ENCODE peak calls at places on chromosomes 11 and 22, in nine cellular contexts. One of them, this sample, is unnamed.
A peak's percentile ranks its signal among the peaks of the same experiment; 100 is the strongest.

GRCh38 chr22:46500201-46500600 is 37.2 kb downstream of the CELSR1 start:
- DNase-seq in CD8-positive, alpha-beta T cell: no peak
- DNase-seq in trophoblast cell: no peak
- DNase-seq in neuronal stem cell: peak; percentile 92
- DNase-seq in GM23248: no peak
- DNase-seq in CD8-positive, alpha-beta memory T cell: no peak
- DNase-seq in cardiac muscle cell: peak; percentile 54
- DNase-seq in upper lobe of right lung: no peak
- DNase-seq in ovary: no peak
- DNase-seq in this sample: no peak

GRCh38 chr22:17777005-17777716 is 2.9 kb upstream of the BID start:
- DNase-seq in CD8-positive, alpha-beta T cell: peak; percentile 81
- DNase-seq in trophoblast cell: peak; percentile 39
- DNase-seq in neuronal stem cell: no peak
- DNase-seq in GM23248: no peak
- DNase-seq in CD8-positive, alpha-beta memory T cell: peak; percentile 84
- DNase-seq in cardiac muscle cell: no peak
- DNase-seq in upper lobe of right lung: peak; percentile 79
- DNase-seq in ovary: no peak
- DNase-seq in this sample: peak; percentile 78

GRCh38 chr11:6742260-6742659 is 29.5 kb downstream of the OR2AG2 start:
- DNase-seq in CD8-positive, alpha-beta T cell: no peak
- DNase-seq in trophoblast cell: no peak
- DNase-seq in neuronal stem cell: no peak
- DNase-seq in GM23248: no peak
- DNase-seq in CD8-positive, alpha-beta memory T cell: no peak
- DNase-seq in cardiac muscle cell: no peak
- DNase-seq in upper lobe of right lung: no peak
- DNase-seq in ovary: no peak
- DNase-seq in this sample: no peak

GRCh38 chr22:23402275-23403151 is 177.6 kb downstream of the IGLL1 start:
- DNase-seq in CD8-positive, alpha-beta T cell: peak; percentile 52
- DNase-seq in trophoblast cell: peak; percentile 92
- DNase-seq in neuronal stem cell: peak; percentile 69
- DNase-seq in GM23248: peak; percentile 69
- DNase-seq in CD8-positive, alpha-beta memory T cell: no peak
- DNase-seq in cardiac muscle cell: peak; percentile 90
- DNase-seq in upper lobe of right lung: peak; percentile 86
- DNase-seq in ovary: peak; percentile 88
- DNase-seq in this sample: no peak

GRCh38 chr22:45958971-45959370 is 18.0 kb downstream of the WNT7B start:
- DNase-seq in CD8-positive, alpha-beta T cell: no peak
- DNase-seq in trophoblast cell: no peak
- DNase-seq in neuronal stem cell: no peak
- DNase-seq in GM23248: no peak
- DNase-seq in CD8-positive, alpha-beta memory T cell: no peak
- DNase-seq in cardiac muscle cell: no peak
- DNase-seq in upper lobe of right lung: no peak
- DNase-seq in ovary: no peak
- DNase-seq in this sample: no peak

GRCh38 chr11:103484545-103484944 is 375.3 kb downstream of the DYNC2H1 start:
- DNase-seq in CD8-positive, alpha-beta T cell: no peak
- DNase-seq in trophoblast cell: no peak
- DNase-seq in neuronal stem cell: no peak
- DNase-seq in GM23248: no peak
- DNase-seq in CD8-positive, alpha-beta memory T cell: no peak
- DNase-seq in cardiac muscle cell: no peak
- DNase-seq in upper lobe of right lung: no peak
- DNase-seq in ovary: no peak
- DNase-seq in this sample: no peak

GRCh38 chr11:124717421-124717785 is 22.3 kb upstream of the NRGN start:
- DNase-seq in CD8-positive, alpha-beta T cell: no peak
- DNase-seq in trophoblast cell: no peak
- DNase-seq in neuronal stem cell: no peak
- DNase-seq in GM23248: no peak
- DNase-seq in CD8-positive, alpha-beta memory T cell: no peak
- DNase-seq in cardiac muscle cell: no peak
- DNase-seq in upper lobe of right lung: no peak
- DNase-seq in ovary: no peak
- DNase-seq in this sample: no peak

GRCh38 chr22:39999144-39999757 is 4.5 kb downstream of the FAM83F start:
- DNase-seq in CD8-positive, alpha-beta T cell: no peak
- DNase-seq in trophoblast cell: no peak
- DNase-seq in neuronal stem cell: no peak
- DNase-seq in GM23248: peak; percentile 32
- DNase-seq in CD8-positive, alpha-beta memory T cell: no peak
- DNase-seq in cardiac muscle cell: no peak
- DNase-seq in upper lobe of right lung: no peak
- DNase-seq in ovary: no peak
- DNase-seq in this sample: no peak

GRCh38 chr11:78742430-78742829 is 167.8 kb upstream of the NARS2 start:
- DNase-seq in CD8-positive, alpha-beta T cell: no peak
- DNase-seq in trophoblast cell: no peak
- DNase-seq in neuronal stem cell: no peak
- DNase-seq in GM23248: peak; percentile 5
- DNase-seq in CD8-positive, alpha-beta memory T cell: no peak
- DNase-seq in cardiac muscle cell: no peak
- DNase-seq in upper lobe of right lung: peak; percentile 77
- DNase-seq in ovary: no peak
- DNase-seq in this sample: no peak

GRCh38 chr11:107962181-107962580 is 33.9 kb downstream of the RAB39A start:
- DNase-seq in CD8-positive, alpha-beta T cell: no peak
- DNase-seq in trophoblast cell: no peak
- DNase-seq in neuronal stem cell: no peak
- DNase-seq in GM23248: no peak
- DNase-seq in CD8-positive, alpha-beta memory T cell: no peak
- DNase-seq in cardiac muscle cell: no peak
- DNase-seq in upper lobe of right lung: no peak
- DNase-seq in ovary: no peak
- DNase-seq in this sample: no peak

GRCh38 chr11:224424-224823 is 11.7 kb downstream of the SIRT3 start:
- DNase-seq in CD8-positive, alpha-beta T cell: no peak
- DNase-seq in trophoblast cell: no peak
- DNase-seq in neuronal stem cell: no peak
- DNase-seq in GM23248: no peak
- DNase-seq in CD8-positive, alpha-beta memory T cell: no peak
- DNase-seq in cardiac muscle cell: no peak
- DNase-seq in upper lobe of right lung: no peak
- DNase-seq in ovary: no peak
- DNase-seq in this sample: no peak

GRCh38 chr11:104073950-104074349 is 37.5 kb downstream of the DDI1 start:
- DNase-seq in CD8-positive, alpha-beta T cell: no peak
- DNase-seq in trophoblast cell: peak; percentile 0
- DNase-seq in neuronal stem cell: no peak
- DNase-seq in GM23248: peak; percentile 72
- DNase-seq in CD8-positive, alpha-beta memory T cell: no peak
- DNase-seq in cardiac muscle cell: no peak
- DNase-seq in upper lobe of right lung: no peak
- DNase-seq in ovary: no peak
- DNase-seq in this sample: no peak

GRCh38 chr22:20866716-20867115 is 7.9 kb downstream of the SNAP29 start:
- DNase-seq in CD8-positive, alpha-beta T cell: no peak
- DNase-seq in trophoblast cell: no peak
- DNase-seq in neuronal stem cell: no peak
- DNase-seq in GM23248: no peak
- DNase-seq in CD8-positive, alpha-beta memory T cell: no peak
- DNase-seq in cardiac muscle cell: no peak
- DNase-seq in upper lobe of right lung: no peak
- DNase-seq in ovary: no peak
- DNase-seq in this sample: no peak

GRCh38 chr22:20865869-20866445 is 7.2 kb downstream of the SNAP29 start:
- DNase-seq in CD8-positive, alpha-beta T cell: no peak
- DNase-seq in trophoblast cell: peak; percentile 59
- DNase-seq in neuronal stem cell: no peak
- DNase-seq in GM23248: no peak
- DNase-seq in CD8-positive, alpha-beta memory T cell: no peak
- DNase-seq in cardiac muscle cell: no peak
- DNase-seq in upper lobe of right lung: no peak
- DNase-seq in ovary: no peak
- DNase-seq in this sample: no peak

GRCh38 chr22:20868225-20868944 is 9.6 kb downstream of the SNAP29 start:
- DNase-seq in CD8-positive, alpha-beta T cell: no peak
- DNase-seq in trophoblast cell: no peak
- DNase-seq in neuronal stem cell: no peak
- DNase-seq in GM23248: no peak
- DNase-seq in CD8-positive, alpha-beta memory T cell: no peak
- DNase-seq in cardiac muscle cell: no peak
- DNase-seq in upper lobe of right lung: no peak
- DNase-seq in ovary: no peak
- DNase-seq in this sample: no peak

GRCh38 chr22:20869234-20869633 is 10.4 kb downstream of the SNAP29 start:
- DNase-seq in CD8-positive, alpha-beta T cell: no peak
- DNase-seq in trophoblast cell: no peak
- DNase-seq in neuronal stem cell: no peak
- DNase-seq in GM23248: no peak
- DNase-seq in CD8-positive, alpha-beta memory T cell: no peak
- DNase-seq in cardiac muscle cell: no peak
- DNase-seq in upper lobe of right lung: no peak
- DNase-seq in ovary: no peak
- DNase-seq in this sample: no peak

GRCh38 chr22:20867179-20868099 is 8.6 kb downstream of the SNAP29 start:
- DNase-seq in CD8-positive, alpha-beta T cell: no peak
- DNase-seq in trophoblast cell: no peak
- DNase-seq in neuronal stem cell: peak; percentile 27
- DNase-seq in GM23248: peak; percentile 33
- DNase-seq in CD8-positive, alpha-beta memory T cell: no peak
- DNase-seq in cardiac muscle cell: peak; percentile 31
- DNase-seq in upper lobe of right lung: no peak
- DNase-seq in ovary: peak; percentile 36
- DNase-seq in this sample: no peak
- H3K27ac ChIP-seq in CD8-positive, alpha-beta T cell: no peak overlapping the region
- H3K27ac ChIP-seq in trophoblast cell: peak overlapping the region; percentile 24
- H3K27ac ChIP-seq in neuronal stem cell: peak overlapping the region; percentile 66
- H3K27ac ChIP-seq in GM23248: no peak overlapping the region
- H3K27ac ChIP-seq in CD8-positive, alpha-beta memory T cell: peak overlapping the region; percentile 85
- H3K27ac ChIP-seq in cardiac muscle cell: peak overlapping the region; percentile 89
- H3K27ac ChIP-seq in upper lobe of right lung: peak overlapping the region; percentile 80
- H3K27ac ChIP-seq in ovary: peak overlapping the region; percentile 51
- H3K27ac ChIP-seq in this sample: no peak overlapping the region

GRCh38 chr11:2779499-2779980 is 79.7 kb upstream of the KCNQ1OT1 start:
- DNase-seq in CD8-positive, alpha-beta T cell: no peak
- DNase-seq in trophoblast cell: no peak
- DNase-seq in neuronal stem cell: no peak
- DNase-seq in GM23248: no peak
- DNase-seq in CD8-positive, alpha-beta memory T cell: peak; percentile 27
- DNase-seq in cardiac muscle cell: no peak
- DNase-seq in upper lobe of right lung: no peak
- DNase-seq in ovary: peak; percentile 55
- DNase-seq in this sample: no peak

GRCh38 chr11:2781413-2782274 is 81.8 kb upstream of the KCNQ1OT1 start:
- DNase-seq in CD8-positive, alpha-beta T cell: no peak
- DNase-seq in trophoblast cell: no peak
- DNase-seq in neuronal stem cell: no peak
- DNase-seq in GM23248: no peak
- DNase-seq in CD8-positive, alpha-beta memory T cell: peak; percentile 36
- DNase-seq in cardiac muscle cell: no peak
- DNase-seq in upper lobe of right lung: peak; percentile 59
- DNase-seq in ovary: peak; percentile 38
- DNase-seq in this sample: no peak

GRCh38 chr11:2778630-2779498 is 79.1 kb upstream of the KCNQ1OT1 start:
- DNase-seq in CD8-positive, alpha-beta T cell: no peak
- DNase-seq in trophoblast cell: no peak
- DNase-seq in neuronal stem cell: no peak
- DNase-seq in GM23248: peak; percentile 65
- DNase-seq in CD8-positive, alpha-beta memory T cell: peak; percentile 24
- DNase-seq in cardiac muscle cell: peak; percentile 95
- DNase-seq in upper lobe of right lung: peak; percentile 92
- DNase-seq in ovary: peak; percentile 86
- DNase-seq in this sample: no peak

GRCh38 chr11:2780850-2781412 is 81.1 kb upstream of the KCNQ1OT1 start:
- DNase-seq in CD8-positive, alpha-beta T cell: no peak
- DNase-seq in trophoblast cell: no peak
- DNase-seq in neuronal stem cell: no peak
- DNase-seq in GM23248: no peak
- DNase-seq in CD8-positive, alpha-beta memory T cell: no peak
- DNase-seq in cardiac muscle cell: no peak
- DNase-seq in upper lobe of right lung: peak; percentile 36
- DNase-seq in ovary: no peak
- DNase-seq in this sample: no peak

GRCh38 chr11:2779981-2780849 is 80.4 kb upstream of the KCNQ1OT1 start:
- DNase-seq in CD8-positive, alpha-beta T cell: no peak
- DNase-seq in trophoblast cell: no peak
- DNase-seq in neuronal stem cell: no peak
- DNase-seq in GM23248: no peak
- DNase-seq in CD8-positive, alpha-beta memory T cell: peak; percentile 42
- DNase-seq in cardiac muscle cell: no peak
- DNase-seq in upper lobe of right lung: peak; percentile 64
- DNase-seq in ovary: peak; percentile 82
- DNase-seq in this sample: no peak
- H3K27ac ChIP-seq in CD8-positive, alpha-beta T cell: no peak overlapping the region
- H3K27ac ChIP-seq in trophoblast cell: no peak overlapping the region
- H3K27ac ChIP-seq in neuronal stem cell: no peak overlapping the region
- H3K27ac ChIP-seq in GM23248: no peak overlapping the region
- H3K27ac ChIP-seq in CD8-positive, alpha-beta memory T cell: peak overlapping the region; percentile 69
- H3K27ac ChIP-seq in cardiac muscle cell: peak overlapping the region; percentile 92
- H3K27ac ChIP-seq in upper lobe of right lung: peak overlapping the region; percentile 84
- H3K27ac ChIP-seq in ovary: peak overlapping the region; percentile 0
- H3K27ac ChIP-seq in this sample: no peak overlapping the region

GRCh38 chr11:1864216-1864615 is 11.3 kb downstream of the LSP1 start:
- DNase-seq in CD8-positive, alpha-beta T cell: no peak
- DNase-seq in trophoblast cell: no peak
- DNase-seq in neuronal stem cell: no peak
- DNase-seq in GM23248: peak; percentile 26
- DNase-seq in CD8-positive, alpha-beta memory T cell: no peak
- DNase-seq in cardiac muscle cell: no peak
- DNase-seq in upper lobe of right lung: no peak
- DNase-seq in ovary: no peak
- DNase-seq in this sample: no peak
- H3K27ac ChIP-seq in CD8-positive, alpha-beta T cell: no peak overlapping the region
- H3K27ac ChIP-seq in trophoblast cell: no peak overlapping the region
- H3K27ac ChIP-seq in neuronal stem cell: peak overlapping the region; percentile 24
- H3K27ac ChIP-seq in GM23248: no peak overlapping the region
- H3K27ac ChIP-seq in CD8-positive, alpha-beta memory T cell: no peak overlapping the region
- H3K27ac ChIP-seq in cardiac muscle cell: no peak overlapping the region
- H3K27ac ChIP-seq in upper lobe of right lung: no peak overlapping the region
- H3K27ac ChIP-seq in ovary: peak overlapping the region; percentile 86
- H3K27ac ChIP-seq in this sample: no peak overlapping the region

DNA sequence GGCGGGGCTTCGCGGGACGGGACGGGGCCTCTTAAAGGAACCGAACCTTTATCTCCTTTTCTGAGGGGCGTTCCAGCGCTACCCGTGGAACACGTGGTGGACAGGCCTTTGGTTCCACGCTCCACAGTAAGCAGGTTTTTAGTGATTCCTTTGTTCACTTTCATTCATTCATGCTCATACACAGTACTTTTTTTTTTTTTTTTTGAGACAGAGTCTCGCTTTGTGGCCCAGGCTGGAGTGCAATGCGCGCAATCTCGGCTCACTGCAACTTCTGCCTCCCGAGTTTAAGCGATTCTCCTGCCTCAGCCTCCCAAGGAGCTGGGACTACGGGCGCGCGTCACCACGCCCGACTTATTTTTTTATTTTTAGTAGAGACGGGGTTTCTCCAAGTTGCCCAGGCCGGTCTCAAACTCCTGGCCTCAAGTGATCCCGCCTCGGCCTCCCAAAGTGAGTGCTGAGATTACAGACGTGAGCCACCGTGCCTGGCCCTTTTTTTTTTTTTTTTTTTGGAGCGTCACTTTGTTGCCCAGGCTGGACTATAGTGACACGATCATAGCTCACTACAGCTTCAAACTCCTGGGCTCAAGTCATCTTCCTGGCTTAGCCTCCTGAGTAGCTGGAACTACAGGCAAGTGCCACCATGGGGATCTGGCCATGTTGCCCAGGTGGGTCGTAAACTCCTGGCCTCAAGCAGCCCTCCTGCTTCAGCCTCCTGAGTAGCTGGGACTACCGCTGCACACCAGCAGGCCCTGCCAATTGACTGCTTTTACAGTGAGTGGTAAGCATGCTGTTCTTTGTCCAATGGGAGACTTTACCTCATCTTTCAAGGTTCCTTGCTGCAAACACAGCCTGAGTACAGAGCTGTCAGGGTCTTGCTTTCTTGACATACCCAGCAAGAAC is 479 bp upstream of the CENPM start:
- DNase-seq in CD8-positive, alpha-beta T cell: no peak
- DNase-seq in trophoblast cell: no peak
- DNase-seq in neuronal stem cell: no peak
- DNase-seq in GM23248: no peak
- DNase-seq in CD8-positive, alpha-beta memory T cell: no peak
- DNase-seq in cardiac muscle cell: no peak
- DNase-seq in upper lobe of right lung: no peak
- DNase-seq in ovary: no peak
- DNase-seq in this sample: no peak
- H3K27ac ChIP-seq in CD8-positive, alpha-beta T cell: no peak overlapping the region
- H3K27ac ChIP-seq in trophoblast cell: peak overlapping the region; percentile 23
- H3K27ac ChIP-seq in neuronal stem cell: peak overlapping the region; percentile 90
- H3K27ac ChIP-seq in GM23248: no peak overlapping the region
- H3K27ac ChIP-seq in CD8-positive, alpha-beta memory T cell: peak overlapping the region; percentile 8
- H3K27ac ChIP-seq in cardiac muscle cell: peak overlapping the region; percentile 35
- H3K27ac ChIP-seq in upper lobe of right lung: no peak overlapping the region
- H3K27ac ChIP-seq in ovary: no peak overlapping the region
- H3K27ac ChIP-seq in this sample: peak overlapping the region; percentile 53

This sample was measured in CD4-positive, alpha-beta memory T cell.